ENCODE peak calls at places on chromosome 1, in five cellular contexts. Z is K562, O is A549, L is GM12878, D is HepG2. E is an unnamed sample.

GRCh38 chr1:235533476-235534168 is 29.4 kb upstream of the B3GALNT2 start:
- DNase-seq in L (no peak), D (no peak), O (no peak), Z (no peak), E (no peak)

GRCh38 chr1:181618559-181618958 is 135.2 kb downstream of the CACNA1E start:
- DNase-seq in L (no peak), D (peak), Z (no peak), O (no peak), E (no peak)

GRCh38 chr1:221336141-221336540 is 405.7 kb downstream of the DUSP10 start:
- DNase-seq in L (no peak), D (peak), O (no peak), Z (no peak), E (no peak)

GRCh38 chr1:2236695-2237677 is 8.9 kb downstream of the SKI start:
- DNase-seq in Z (no peak), D (no peak), O (no peak), L (no peak), E (no peak)

GRCh38 chr1:186307445-186307844 is 67.6 kb downstream of the TPR start:
- DNase-seq in O (no peak), Z (no peak), D (no peak), L (no peak), E (no peak)

GRCh38 chr1:54885863-54886723 is 902 bp downstream of the DHCR24 start:
- DNase-seq in O (no peak), Z (peak), L (no peak), D (peak), E (peak)

GRCh38 chr1:114509596-114510234 is 1.3 kb downstream of the TRIM33 start:
- DNase-seq in Z (no peak), O (no peak), D (no peak), L (no peak), E (no peak)

GRCh38 chr1:187264995-187265602 is 436.4 kb downstream of the PLA2G4A start:
- DNase-seq in O (peak), D (peak), L (no peak), Z (no peak), E (peak)

GRCh38 chr1:41404308-41404755 is 43.1 kb downstream of the FOXO6 start:
- DNase-seq in O (peak), Z (no peak), L (no peak), D (no peak), E (peak)

GRCh38 chr1:237864338-237865244 is 26.1 kb downstream of the ZP4 start:
- DNase-seq in O (peak), Z (peak), D (peak), L (peak), E (peak)

GRCh38 chr1:167786502-167786901 is 64.7 kb downstream of the MPZL1 start:
- DNase-seq in O (no peak), D (no peak), Z (no peak), L (no peak), E (no peak)

GRCh38 chr1:167794043-167794442 is 72.3 kb downstream of the MPZL1 start:
- DNase-seq in O (no peak), L (no peak), Z (no peak), D (no peak), E (no peak)

GRCh38 chr1:167791281-167792209 is 69.8 kb downstream of the MPZL1 start:
- DNase-seq in O (peak), L (no peak), Z (no peak), D (no peak), E (peak)

GRCh38 chr1:167789501-167789900 is 67.7 kb downstream of the MPZL1 start:
- DNase-seq in L (no peak), D (no peak), Z (no peak), O (no peak), E (no peak)

DNA sequence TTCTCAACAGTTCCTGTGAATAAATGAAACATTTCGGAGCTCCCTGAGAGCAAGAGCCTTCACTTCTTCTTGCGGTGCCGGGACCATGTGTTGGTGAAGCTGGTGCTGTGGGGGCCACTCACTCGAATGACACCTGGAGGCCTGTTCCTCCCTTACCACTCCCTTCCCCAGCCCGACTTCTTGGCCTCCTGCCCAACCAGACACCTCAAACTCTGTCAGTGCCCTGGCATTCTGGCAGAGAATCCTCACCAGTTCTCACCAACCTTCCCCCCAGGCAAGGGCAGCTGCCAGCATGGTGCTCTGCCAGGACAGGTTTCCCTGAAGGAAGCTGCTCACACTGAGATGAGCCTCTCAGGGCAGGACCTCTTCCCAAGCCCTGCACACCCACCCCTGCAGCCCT is 68.3 kb downstream of the MPZL1 start:
- DNase-seq in O (no peak), L (no peak), D (no peak), Z (no peak), E (no peak)
- TF ChIP-seq JUNB in O (no peak), L (no peak), D (no peak), Z (no peak), E (no peak)

DNA sequence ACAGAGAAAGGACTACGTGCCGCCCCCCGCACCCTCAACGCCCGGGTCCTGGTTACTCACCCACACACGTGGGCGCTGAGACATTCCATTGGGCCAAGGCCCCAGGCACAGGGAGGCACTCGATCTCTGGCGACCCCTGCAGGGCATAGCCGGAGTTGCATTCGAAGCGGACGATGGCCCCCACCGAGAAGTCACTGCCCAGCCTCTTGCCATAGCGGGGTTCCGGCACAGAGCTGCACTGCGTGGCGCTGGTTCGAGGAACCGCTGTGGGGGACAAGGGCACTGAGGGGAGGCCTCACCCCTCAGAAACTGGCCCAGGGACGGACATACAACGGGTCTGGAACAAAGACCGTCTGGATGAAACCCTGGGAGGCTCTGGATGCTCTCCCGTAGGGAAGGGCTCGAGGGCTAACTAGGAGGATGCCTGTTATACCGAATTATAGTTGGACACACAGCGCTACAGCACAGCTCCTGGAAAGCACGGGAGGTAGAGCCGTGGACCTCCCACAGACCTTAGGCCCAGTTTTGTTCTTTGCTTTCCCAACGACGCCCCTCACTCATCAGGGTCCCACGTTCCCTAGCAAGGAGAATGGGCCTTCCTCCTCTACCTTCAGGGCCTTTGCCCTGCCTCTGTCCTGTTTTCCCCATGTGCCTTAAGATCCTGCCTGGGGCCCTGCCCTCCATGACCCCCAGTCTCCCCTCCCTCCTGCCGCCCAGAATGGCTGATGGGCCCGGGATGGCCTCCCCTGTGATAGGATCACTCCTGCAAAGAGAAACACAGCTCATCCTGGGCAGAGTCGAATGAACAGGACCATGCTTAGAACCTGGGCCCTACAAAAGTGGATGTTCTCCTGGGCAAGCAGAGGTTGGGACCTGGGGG is 152.8 kb downstream of the ZSCAN20 start:
- DNase-seq in L (no peak), Z (peak), D (peak), O (no peak), E (peak)
- TF ChIP-seq JUNB in L (no peak), Z (no peak), D (no peak), O (no peak), E (no peak)

DNA sequence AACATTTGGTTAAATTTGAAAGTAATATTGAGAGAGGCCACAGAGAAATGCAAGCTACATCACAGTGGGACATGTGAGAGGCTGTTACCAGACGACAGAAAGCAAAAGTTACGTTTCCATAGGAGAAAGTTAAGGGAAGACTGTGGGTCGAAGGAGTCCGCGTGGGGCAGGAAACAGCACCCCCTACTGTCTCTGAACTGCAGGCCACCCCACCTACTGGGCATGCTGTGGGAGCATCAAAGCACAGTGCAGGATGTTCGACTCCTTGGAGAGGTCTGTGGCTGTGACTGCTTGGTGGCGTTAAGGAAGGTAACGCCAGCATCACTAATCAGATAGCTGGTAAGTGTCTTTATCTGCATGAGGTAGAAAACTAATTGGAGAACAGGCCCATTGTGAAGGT is 123.9 kb downstream of the PTBP2 start:
- DNase-seq in O (peak), D (peak), Z (peak), L (no peak), E (peak)
- TF ChIP-seq JUNB in O (no peak), D (no peak), Z (no peak), L (no peak), E (no peak)

DNA sequence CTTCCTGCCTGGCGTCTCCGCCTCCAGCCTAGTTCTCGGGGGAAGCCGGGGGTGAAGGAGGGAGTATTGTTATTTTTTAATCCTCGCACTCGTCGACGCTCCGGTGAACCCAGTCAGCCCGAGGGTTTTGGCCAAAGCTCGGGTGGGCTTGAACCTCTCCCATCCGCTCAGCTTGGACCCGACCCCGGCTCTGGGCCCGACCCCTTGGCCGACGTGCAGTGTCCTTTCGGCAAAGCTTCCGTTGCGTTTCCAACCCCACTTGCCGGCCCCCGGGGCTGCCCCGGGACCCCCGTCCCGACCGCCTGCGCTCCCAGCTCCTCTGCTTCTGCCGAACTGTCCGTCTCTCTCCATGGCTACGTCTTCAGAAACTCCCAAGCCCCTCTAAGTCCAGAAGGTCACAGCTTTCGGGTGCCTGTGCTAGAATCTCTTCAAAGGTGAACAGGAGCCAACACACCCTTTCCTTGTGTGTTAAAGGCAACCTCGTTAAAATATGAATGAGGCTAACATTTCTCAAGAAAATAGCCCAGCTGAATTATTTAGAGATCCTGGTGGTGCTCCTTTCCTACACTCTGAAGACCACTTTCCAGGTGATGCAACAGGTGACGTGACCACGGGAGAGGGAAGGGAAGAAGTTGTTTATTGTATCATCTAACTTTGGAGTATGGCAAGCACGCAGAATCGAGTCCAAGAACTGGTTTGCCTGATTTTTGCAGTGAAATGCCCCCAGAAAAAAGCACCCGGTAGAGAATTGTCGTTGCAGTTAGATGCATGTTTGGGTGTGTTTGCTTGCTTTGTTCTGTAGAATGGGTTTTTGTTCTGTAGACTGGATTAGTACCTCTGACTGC is 735 bp downstream of the DESI2 start:
- DNase-seq in O (peak), D (peak), Z (no peak), L (no peak), E (peak)
- TF ChIP-seq JUNB in O (no peak), D (no peak), Z (no peak), L (no peak), E (no peak)

DNA sequence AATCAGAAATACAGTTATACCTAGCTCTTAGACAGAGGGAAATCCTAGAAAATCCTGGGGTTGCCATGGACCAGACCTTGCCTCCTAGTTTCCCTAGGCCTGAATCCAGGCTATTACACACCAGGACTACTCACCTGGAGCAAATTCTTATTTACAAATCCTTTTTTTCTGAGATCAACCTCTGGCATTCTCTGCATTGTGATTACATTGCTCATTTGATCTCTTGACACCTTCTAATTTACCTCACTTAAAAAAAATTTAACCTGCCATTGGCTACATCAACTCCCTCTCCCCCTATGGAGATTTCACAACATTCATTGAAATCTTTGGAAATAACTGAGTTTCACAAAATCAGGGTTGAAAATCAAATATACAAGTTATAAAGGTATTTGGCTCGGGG is 2.9 kb upstream of the C1orf105 start:
- DNase-seq in O (no peak), D (no peak), L (no peak), Z (no peak), E (peak)
- TF ChIP-seq JUNB in O (no peak), D (no peak), L (no peak), Z (no peak), E (no peak)

DNA sequence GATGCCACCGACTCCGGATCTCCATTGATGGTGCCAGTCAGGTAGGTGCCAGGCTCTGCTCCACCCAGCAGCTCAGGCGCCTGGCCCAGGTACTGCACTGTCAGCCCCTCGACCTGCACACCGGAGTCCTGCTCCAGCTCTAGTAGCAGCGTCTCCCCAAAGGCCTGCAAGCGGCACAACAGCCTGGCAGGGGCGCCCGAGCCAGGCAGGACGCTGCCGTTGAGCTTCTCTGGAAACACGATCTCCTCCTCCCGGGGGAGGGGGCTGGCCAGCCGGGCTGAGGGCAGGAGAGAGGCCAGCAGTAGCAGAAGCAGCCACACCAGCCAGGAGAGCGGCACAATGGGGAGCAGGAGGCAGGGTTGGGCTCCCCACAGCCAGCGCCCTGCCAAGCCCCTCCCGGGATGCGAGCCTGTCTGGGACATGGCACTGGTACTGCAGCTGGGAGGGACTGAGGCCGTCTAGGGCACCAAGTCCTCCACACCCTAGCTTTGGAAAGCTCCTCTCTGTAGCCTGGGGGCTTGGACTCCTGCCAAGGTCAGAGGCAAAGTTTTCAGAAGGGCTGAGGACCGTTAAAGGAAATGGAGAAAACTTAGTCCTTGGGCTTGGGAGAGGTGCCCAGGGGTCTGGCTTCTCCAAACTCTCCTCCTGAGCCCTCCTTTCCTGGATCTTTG is 513 bp downstream of the ADAMTS4 start:
- DNase-seq in O (no peak), D (peak), Z (no peak), L (no peak), E (peak)
- TF ChIP-seq JUNB in O (no peak), D (no peak), Z (no peak), L (no peak), E (no peak)

DNA sequence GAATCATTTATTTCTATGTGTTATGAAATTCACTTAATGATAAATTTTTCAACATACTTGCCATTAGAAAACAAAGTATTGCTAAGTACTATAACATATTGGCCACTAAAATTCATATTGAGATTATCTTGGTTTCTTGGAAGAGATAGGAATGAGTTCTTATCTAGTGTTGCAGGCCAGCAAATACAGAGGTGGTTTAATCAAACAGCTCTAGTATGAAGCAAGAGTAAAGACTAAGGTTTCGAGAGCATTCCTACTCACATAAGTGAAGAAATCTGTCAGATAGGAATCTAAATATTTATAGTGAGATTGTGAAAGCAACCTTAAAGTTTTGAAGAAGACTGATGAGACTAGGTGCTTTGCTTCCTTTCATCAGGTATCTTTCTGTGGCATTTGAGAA is 37.9 kb upstream of the FOXE3 start:
- DNase-seq in L (no peak), O (no peak), Z (no peak), D (peak), E (no peak)
- TF ChIP-seq JUNB in L (no peak), O (no peak), Z (no peak), D (no peak), E (no peak)